ENCODE peak calls at places on chromosomes 2 and 18, in eight cellular contexts. One of them, this sample, is unnamed.

GRCh38 chr2:1366546-1367134 is 46.6 kb upstream of the TPO start:
- DNase-seq in substantia nigra: peak; percentile 83
- DNase-seq in stomach: no peak
- DNase-seq in upper lobe of right lung: peak; percentile 85
- DNase-seq in PC-9: no peak
- DNase-seq in Peyer's patch: no peak
- DNase-seq in CD8-positive, alpha-beta T cell: no peak
- DNase-seq in hepatocyte: no peak
- DNase-seq in this sample: peak; percentile 61

GRCh38 chr2:149597050-149598013 is 9.8 kb upstream of the MMADHC start:
- DNase-seq in substantia nigra: peak; percentile 4
- DNase-seq in stomach: peak; percentile 30
- DNase-seq in upper lobe of right lung: no peak
- DNase-seq in PC-9: peak; percentile 50
- DNase-seq in Peyer's patch: peak; percentile 22
- DNase-seq in CD8-positive, alpha-beta T cell: peak; percentile 24
- DNase-seq in hepatocyte: peak; percentile 85
- DNase-seq in this sample: peak; percentile 8

GRCh38 chr2:38075436-38076249 is at the start of gene CYP1B1:
- DNase-seq in substantia nigra: no peak
- DNase-seq in stomach: no peak
- DNase-seq in upper lobe of right lung: peak; percentile 79
- DNase-seq in PC-9: no peak
- DNase-seq in Peyer's patch: no peak
- DNase-seq in CD8-positive, alpha-beta T cell: no peak
- DNase-seq in hepatocyte: no peak
- DNase-seq in this sample: no peak

GRCh38 chr2:239846789-239847676 is 178.1 kb downstream of the NDUFA10 start:
- DNase-seq in substantia nigra: no peak
- DNase-seq in stomach: no peak
- DNase-seq in upper lobe of right lung: no peak
- DNase-seq in PC-9: no peak
- DNase-seq in Peyer's patch: no peak
- DNase-seq in CD8-positive, alpha-beta T cell: no peak
- DNase-seq in hepatocyte: no peak
- DNase-seq in this sample: no peak

GRCh38 chr18:2916184-2916583 is 69.4 kb downstream of the EMILIN2 start:
- DNase-seq in substantia nigra: no peak
- DNase-seq in stomach: no peak
- DNase-seq in upper lobe of right lung: no peak
- DNase-seq in PC-9: no peak
- DNase-seq in Peyer's patch: no peak
- DNase-seq in CD8-positive, alpha-beta T cell: no peak
- DNase-seq in hepatocyte: no peak
- DNase-seq in this sample: no peak

GRCh38 chr2:95346738-95347671 is 49.9 kb downstream of the KCNIP3 start:
- DNase-seq in substantia nigra: no peak
- DNase-seq in stomach: peak; percentile 25
- DNase-seq in upper lobe of right lung: peak; percentile 66
- DNase-seq in PC-9: no peak
- DNase-seq in Peyer's patch: no peak
- DNase-seq in CD8-positive, alpha-beta T cell: no peak
- DNase-seq in hepatocyte: peak; percentile 34
- DNase-seq in this sample: no peak

GRCh38 chr2:7377861-7378569 is 460.8 kb downstream of the RNF144A start:
- DNase-seq in substantia nigra: no peak
- DNase-seq in stomach: peak; percentile 36
- DNase-seq in upper lobe of right lung: peak; percentile 65
- DNase-seq in PC-9: peak; percentile 2
- DNase-seq in Peyer's patch: no peak
- DNase-seq in CD8-positive, alpha-beta T cell: no peak
- DNase-seq in hepatocyte: peak; percentile 79
- DNase-seq in this sample: no peak

GRCh38 chr18:40404284-40404683 is 1550.8 kb upstream of the PIK3C3 start:
- DNase-seq in substantia nigra: no peak
- DNase-seq in stomach: no peak
- DNase-seq in upper lobe of right lung: no peak
- DNase-seq in PC-9: no peak
- DNase-seq in Peyer's patch: no peak
- DNase-seq in CD8-positive, alpha-beta T cell: no peak
- DNase-seq in hepatocyte: no peak
- DNase-seq in this sample: no peak

GRCh38 chr2:109178974-109179373 is 50.0 kb downstream of the SH3RF3 start:
- DNase-seq in substantia nigra: no peak
- DNase-seq in stomach: no peak
- DNase-seq in upper lobe of right lung: no peak
- DNase-seq in PC-9: no peak
- DNase-seq in Peyer's patch: no peak
- DNase-seq in CD8-positive, alpha-beta T cell: no peak
- DNase-seq in hepatocyte: no peak
- DNase-seq in this sample: no peak

GRCh38 chr18:40917096-40917495 is 1037.9 kb upstream of the PIK3C3 start:
- DNase-seq in substantia nigra: no peak
- DNase-seq in stomach: no peak
- DNase-seq in upper lobe of right lung: no peak
- DNase-seq in PC-9: no peak
- DNase-seq in Peyer's patch: no peak
- DNase-seq in CD8-positive, alpha-beta T cell: no peak
- DNase-seq in hepatocyte: no peak
- DNase-seq in this sample: no peak

GRCh38 chr18:12296087-12296403 is 12.0 kb upstream of the TUBB6 start:
- DNase-seq in substantia nigra: no peak
- DNase-seq in stomach: no peak
- DNase-seq in upper lobe of right lung: peak; percentile 39
- DNase-seq in PC-9: no peak
- DNase-seq in Peyer's patch: no peak
- DNase-seq in CD8-positive, alpha-beta T cell: no peak
- DNase-seq in hepatocyte: no peak
- DNase-seq in this sample: no peak

GRCh38 chr18:12302391-12303147 is 5.5 kb upstream of the TUBB6 start:
- DNase-seq in substantia nigra: no peak
- DNase-seq in stomach: no peak
- DNase-seq in upper lobe of right lung: no peak
- DNase-seq in PC-9: no peak
- DNase-seq in Peyer's patch: no peak
- DNase-seq in CD8-positive, alpha-beta T cell: no peak
- DNase-seq in hepatocyte: no peak
- DNase-seq in this sample: no peak

GRCh38 chr18:12296457-12296856 is 11.6 kb upstream of the TUBB6 start:
- DNase-seq in substantia nigra: no peak
- DNase-seq in stomach: no peak
- DNase-seq in upper lobe of right lung: peak; percentile 39
- DNase-seq in PC-9: no peak
- DNase-seq in Peyer's patch: no peak
- DNase-seq in CD8-positive, alpha-beta T cell: no peak
- DNase-seq in hepatocyte: no peak
- DNase-seq in this sample: no peak

GRCh38 chr18:12301263-12302005 is 6.6 kb upstream of the TUBB6 start:
- DNase-seq in substantia nigra: no peak
- DNase-seq in stomach: no peak
- DNase-seq in upper lobe of right lung: no peak
- DNase-seq in PC-9: no peak
- DNase-seq in Peyer's patch: no peak
- DNase-seq in CD8-positive, alpha-beta T cell: no peak
- DNase-seq in hepatocyte: no peak
- DNase-seq in this sample: no peak

DNA sequence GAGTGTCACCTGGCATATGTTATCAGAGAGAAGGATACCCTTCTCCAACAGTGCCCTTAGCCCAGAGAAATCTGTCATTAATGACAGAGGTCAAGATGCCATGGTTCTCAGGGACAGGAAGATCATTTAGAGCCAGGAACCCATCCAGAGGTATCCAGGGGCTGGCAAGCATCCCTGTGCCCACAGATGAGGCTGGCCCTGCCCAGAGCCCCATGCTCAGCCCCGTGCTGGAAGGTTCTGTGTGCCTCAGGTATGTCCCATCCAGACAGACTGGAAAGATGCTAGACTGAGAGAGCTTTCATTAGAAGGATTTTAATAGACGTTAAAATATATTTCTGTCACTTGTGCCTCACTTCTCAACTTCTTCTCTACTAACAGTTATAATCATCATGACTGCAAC is 8.2 kb upstream of the TUBB6 start:
- DNase-seq in substantia nigra: no peak
- DNase-seq in stomach: no peak
- DNase-seq in upper lobe of right lung: no peak
- DNase-seq in PC-9: no peak
- DNase-seq in Peyer's patch: no peak
- DNase-seq in CD8-positive, alpha-beta T cell: no peak
- DNase-seq in hepatocyte: no peak
- DNase-seq in this sample: no peak
- H3K27ac ChIP-seq in substantia nigra: no peak overlapping the region
- H3K27ac ChIP-seq in stomach: no peak overlapping the region
- H3K27ac ChIP-seq in upper lobe of right lung: no peak overlapping the region
- H3K27ac ChIP-seq in PC-9: no peak overlapping the region
- H3K27ac ChIP-seq in Peyer's patch: no peak overlapping the region
- H3K27ac ChIP-seq in CD8-positive, alpha-beta T cell: no peak overlapping the region
- H3K27ac ChIP-seq in hepatocyte: no peak overlapping the region
- H3K27ac ChIP-seq in this sample: no peak overlapping the region

DNA sequence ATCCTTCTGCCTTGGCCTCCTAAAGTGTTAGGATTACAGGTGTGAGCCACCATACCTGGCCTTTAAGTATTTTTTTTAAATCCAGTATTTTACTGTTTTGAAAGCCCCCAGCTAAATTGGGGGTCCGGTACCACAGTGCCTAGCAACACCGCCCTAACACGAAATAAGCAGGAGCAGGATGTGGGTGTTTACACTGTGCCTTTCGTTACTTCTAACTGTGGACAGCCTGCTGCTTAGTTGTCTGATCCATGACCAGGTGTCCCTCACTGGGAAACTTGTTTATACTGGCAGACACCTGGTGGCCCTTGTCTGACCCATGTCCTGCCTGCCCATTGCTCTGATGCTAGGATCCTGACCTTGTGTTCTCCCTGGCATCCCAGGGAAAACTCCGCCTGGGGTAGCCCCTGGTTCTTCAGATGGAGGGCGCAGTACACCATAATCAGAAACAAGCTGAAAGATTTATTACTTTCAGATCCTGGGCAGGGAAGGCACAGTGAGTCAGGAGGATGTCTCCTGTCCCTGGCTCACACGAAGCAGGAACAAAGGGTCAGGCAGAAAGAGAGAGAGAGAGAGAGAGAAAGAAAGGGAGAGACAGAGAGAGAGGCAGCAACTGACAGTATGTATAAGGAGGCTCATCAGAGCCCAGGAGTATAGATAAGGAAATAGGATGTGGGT is 55.7 kb downstream of the NCAPH start:
- DNase-seq in substantia nigra: no peak
- DNase-seq in stomach: no peak
- DNase-seq in upper lobe of right lung: peak; percentile 16
- DNase-seq in PC-9: no peak
- DNase-seq in Peyer's patch: no peak
- DNase-seq in CD8-positive, alpha-beta T cell: no peak
- DNase-seq in hepatocyte: no peak
- DNase-seq in this sample: no peak
- H3K27ac ChIP-seq in substantia nigra: no peak overlapping the region
- H3K27ac ChIP-seq in stomach: no peak overlapping the region
- H3K27ac ChIP-seq in upper lobe of right lung: no peak overlapping the region
- H3K27ac ChIP-seq in PC-9: no peak overlapping the region
- H3K27ac ChIP-seq in Peyer's patch: no peak overlapping the region
- H3K27ac ChIP-seq in CD8-positive, alpha-beta T cell: no peak overlapping the region
- H3K27ac ChIP-seq in hepatocyte: no peak overlapping the region
- H3K27ac ChIP-seq in this sample: no peak overlapping the region

GRCh38 chr2:71822463-71822862 is 325.2 kb downstream of the CYP26B1 start:
- DNase-seq in substantia nigra: no peak
- DNase-seq in stomach: no peak
- DNase-seq in upper lobe of right lung: no peak
- DNase-seq in PC-9: no peak
- DNase-seq in Peyer's patch: no peak
- DNase-seq in CD8-positive, alpha-beta T cell: no peak
- DNase-seq in hepatocyte: no peak
- DNase-seq in this sample: no peak
- H3K27ac ChIP-seq in substantia nigra: no peak overlapping the region
- H3K27ac ChIP-seq in stomach: no peak overlapping the region
- H3K27ac ChIP-seq in upper lobe of right lung: no peak overlapping the region
- H3K27ac ChIP-seq in PC-9: no peak overlapping the region
- H3K27ac ChIP-seq in Peyer's patch: no peak overlapping the region
- H3K27ac ChIP-seq in CD8-positive, alpha-beta T cell: no peak overlapping the region
- H3K27ac ChIP-seq in hepatocyte: no peak overlapping the region
- H3K27ac ChIP-seq in this sample: no peak overlapping the region

GRCh38 chr2:217939629-217940245 is 63.1 kb downstream of the TNS1 start:
- DNase-seq in substantia nigra: no peak
- DNase-seq in stomach: no peak
- DNase-seq in upper lobe of right lung: peak; percentile 77
- DNase-seq in PC-9: no peak
- DNase-seq in Peyer's patch: no peak
- DNase-seq in CD8-positive, alpha-beta T cell: no peak
- DNase-seq in hepatocyte: no peak
- DNase-seq in this sample: no peak

GRCh38 chr2:217941886-217942728 is 60.7 kb downstream of the TNS1 start:
- DNase-seq in substantia nigra: no peak
- DNase-seq in stomach: no peak
- DNase-seq in upper lobe of right lung: peak; percentile 81
- DNase-seq in PC-9: no peak
- DNase-seq in Peyer's patch: no peak
- DNase-seq in CD8-positive, alpha-beta T cell: no peak
- DNase-seq in hepatocyte: no peak
- DNase-seq in this sample: no peak

GRCh38 chr2:217942731-217943335 is 60.0 kb downstream of the TNS1 start:
- DNase-seq in substantia nigra: peak; percentile 75
- DNase-seq in stomach: no peak
- DNase-seq in upper lobe of right lung: peak; percentile 68
- DNase-seq in PC-9: no peak
- DNase-seq in Peyer's patch: no peak
- DNase-seq in CD8-positive, alpha-beta T cell: no peak
- DNase-seq in hepatocyte: no peak
- DNase-seq in this sample: peak; percentile 7

GRCh38 chr2:217940261-217941220 is 62.3 kb downstream of the TNS1 start:
- DNase-seq in substantia nigra: no peak
- DNase-seq in stomach: no peak
- DNase-seq in upper lobe of right lung: peak; percentile 87
- DNase-seq in PC-9: no peak
- DNase-seq in Peyer's patch: no peak
- DNase-seq in CD8-positive, alpha-beta T cell: no peak
- DNase-seq in hepatocyte: no peak
- DNase-seq in this sample: no peak

GRCh38 chr2:217941339-217941738 is 61.5 kb downstream of the TNS1 start:
- DNase-seq in substantia nigra: no peak
- DNase-seq in stomach: no peak
- DNase-seq in upper lobe of right lung: peak; percentile 73
- DNase-seq in PC-9: no peak
- DNase-seq in Peyer's patch: no peak
- DNase-seq in CD8-positive, alpha-beta T cell: no peak
- DNase-seq in hepatocyte: no peak
- DNase-seq in this sample: no peak
- H3K27ac ChIP-seq in substantia nigra: peak overlapping the region; percentile 89
- H3K27ac ChIP-seq in stomach: peak overlapping the region; percentile 88
- H3K27ac ChIP-seq in upper lobe of right lung: peak overlapping the region; percentile 91
- H3K27ac ChIP-seq in PC-9: no peak overlapping the region
- H3K27ac ChIP-seq in Peyer's patch: peak overlapping the region; percentile 80
- H3K27ac ChIP-seq in CD8-positive, alpha-beta T cell: no peak overlapping the region
- H3K27ac ChIP-seq in hepatocyte: no peak overlapping the region
- H3K27ac ChIP-seq in this sample: peak overlapping the region; percentile 58

GRCh38 chr2:191899442-191899841 is 52.6 kb upstream of the CAVIN2 start:
- DNase-seq in substantia nigra: no peak
- DNase-seq in stomach: no peak
- DNase-seq in upper lobe of right lung: no peak
- DNase-seq in PC-9: no peak
- DNase-seq in Peyer's patch: no peak
- DNase-seq in CD8-positive, alpha-beta T cell: no peak
- DNase-seq in hepatocyte: no peak
- DNase-seq in this sample: no peak
- H3K27ac ChIP-seq in substantia nigra: no peak overlapping the region
- H3K27ac ChIP-seq in stomach: no peak overlapping the region
- H3K27ac ChIP-seq in upper lobe of right lung: no peak overlapping the region
- H3K27ac ChIP-seq in PC-9: no peak overlapping the region
- H3K27ac ChIP-seq in Peyer's patch: no peak overlapping the region
- H3K27ac ChIP-seq in CD8-positive, alpha-beta T cell: no peak overlapping the region
- H3K27ac ChIP-seq in hepatocyte: no peak overlapping the region
- H3K27ac ChIP-seq in this sample: no peak overlapping the region

GRCh38 chr2:160300203-160300602 is 100.1 kb upstream of the ITGB6 start:
- DNase-seq in substantia nigra: no peak
- DNase-seq in stomach: no peak
- DNase-seq in upper lobe of right lung: no peak
- DNase-seq in PC-9: no peak
- DNase-seq in Peyer's patch: no peak
- DNase-seq in CD8-positive, alpha-beta T cell: no peak
- DNase-seq in hepatocyte: no peak
- DNase-seq in this sample: no peak
- H3K27ac ChIP-seq in substantia nigra: no peak overlapping the region
- H3K27ac ChIP-seq in stomach: no peak overlapping the region
- H3K27ac ChIP-seq in upper lobe of right lung: no peak overlapping the region
- H3K27ac ChIP-seq in PC-9: no peak overlapping the region
- H3K27ac ChIP-seq in Peyer's patch: no peak overlapping the region
- H3K27ac ChIP-seq in CD8-positive, alpha-beta T cell: no peak overlapping the region
- H3K27ac ChIP-seq in hepatocyte: no peak overlapping the region
- H3K27ac ChIP-seq in this sample: no peak overlapping the region

This sample was measured in caudate nucleus.